ENCODE peak calls at places on chromosome 20, in eight cellular contexts. R is IMR-90, I is pancreas, Q is HepG2, D is trophoblast cell, J is stomach, O is aorta, C is ovary. Y is an unnamed sample. For H3K36me3, the result is how much of the 10 kb centered on the place peaks cover.

GRCh38 chr20:17023811-17024210 is 203.0 kb upstream of the PCSK2 start:
- DNase-seq in J (no peak), R (peak), C (no peak), Q (no peak), I (no peak), D (no peak), O (no peak), Y (no peak)

GRCh38 chr20:25248501-25249172 is 752 bp downstream of the PYGB start:
- DNase-seq in Q (no peak), C (peak), O (peak), D (peak), R (peak), J (peak), I (peak), Y (no peak)

GRCh38 chr20:17498181-17498580 is 33.0 kb downstream of the BFSP1 start:
- DNase-seq in I (no peak), J (no peak), Q (no peak), O (no peak), R (peak), C (no peak), D (peak), Y (no peak)

GRCh38 chr20:17904027-17904426 is 64.6 kb downstream of the SNX5 start:
- DNase-seq in R (no peak), O (no peak), D (no peak), Q (no peak), C (no peak), I (no peak), J (no peak), Y (no peak)

GRCh38 chr20:36399147-36399968 is 93.2 kb downstream of the DLGAP4 start:
- DNase-seq in I (no peak), C (no peak), Q (peak), D (peak), O (no peak), R (peak), J (peak), Y (peak)

GRCh38 chr20:31638317-31638716 is 605 bp downstream of the COX4I2 start:
- DNase-seq in Q (no peak), C (no peak), J (no peak), I (no peak), R (no peak), O (no peak), D (no peak), Y (no peak)

GRCh38 chr20:63178889-63179751 is 36.8 kb downstream of the YTHDF1 start:
- DNase-seq in C (no peak), O (no peak), Q (no peak), R (peak), D (peak), I (peak), J (peak), Y (peak)

GRCh38 chr20:17797163-17797562 is 97.4 kb downstream of the BANF2 start:
- DNase-seq in R (no peak), Q (peak), C (no peak), I (no peak), O (no peak), J (no peak), D (peak), Y (peak)

GRCh38 chr20:48026981-48027592 is 241.8 kb upstream of the SULF2 start:
- DNase-seq in J (no peak), C (no peak), D (no peak), I (no peak), O (no peak), R (no peak), Q (no peak), Y (no peak)

GRCh38 chr20:19921349-19921793 is 95.8 kb upstream of the NAA20 start:
- DNase-seq in Q (no peak), R (no peak), C (no peak), J (no peak), O (no peak), D (no peak), I (no peak), Y (no peak)

GRCh38 chr20:21665687-21666446 is 39.6 kb upstream of the PAX1 start:
- DNase-seq in Q (no peak), C (no peak), O (no peak), I (no peak), D (peak), R (no peak), J (no peak), Y (no peak)

GRCh38 chr20:9294081-9294480 is 220.3 kb upstream of the LAMP5 start:
- DNase-seq in Q (no peak), I (no peak), D (no peak), J (no peak), C (no peak), O (no peak), R (peak), Y (no peak)

GRCh38 chr20:22794200-22794599 is 209.8 kb upstream of the FOXA2 start:
- DNase-seq in J (no peak), I (no peak), O (no peak), D (peak), Q (no peak), R (no peak), C (no peak), Y (no peak)

GRCh38 chr20:48743807-48744206 is 84.0 kb downstream of the PREX1 start:
- DNase-seq in O (peak), J (no peak), R (no peak), Q (no peak), D (no peak), I (no peak), C (no peak), Y (no peak)

GRCh38 chr20:55530763-55531162 is 474.6 kb downstream of the CBLN4 start:
- DNase-seq in Q (no peak), D (peak), O (no peak), J (no peak), C (no peak), R (no peak), I (no peak), Y (no peak)

GRCh38 chr20:1537731-1538058 is 19.8 kb downstream of the SIRPD start:
- DNase-seq in R (no peak), O (no peak), Q (no peak), J (no peak), D (peak), C (no peak), I (no peak), Y (no peak)

GRCh38 chr20:38889792-38890496 is 36.3 kb upstream of the FAM83D start:
- DNase-seq in J (no peak), D (no peak), I (no peak), O (no peak), R (no peak), Q (no peak), C (no peak), Y (no peak)

GRCh38 chr20:63929071-63929470 is 27.1 kb downstream of the UCKL1 start:
- DNase-seq in I (no peak), C (no peak), J (no peak), D (no peak), R (no peak), O (no peak), Q (no peak), Y (no peak)

GRCh38 chr20:45611054-45611453 is 18.5 kb upstream of the WFDC10A start:
- DNase-seq in O (no peak), Q (no peak), J (no peak), R (peak), D (no peak), C (no peak), I (no peak), Y (no peak)

GRCh38 chr20:21682576-21682975 is 22.9 kb upstream of the PAX1 start:
- DNase-seq in Q (no peak), O (no peak), D (no peak), J (no peak), R (no peak), C (no peak), I (no peak), Y (no peak)

GRCh38 chr20:43849496-43850197 is 65.0 kb upstream of the TOX2 start:
- DNase-seq in O (no peak), R (peak), D (no peak), Q (no peak), C (peak), J (no peak), I (no peak), Y (no peak)
- H3K27ac ChIP-seq in O (no peak), R (peak), D (no peak), Q (no peak), C (peak), J (peak), I (no peak), Y (no peak)

DNA sequence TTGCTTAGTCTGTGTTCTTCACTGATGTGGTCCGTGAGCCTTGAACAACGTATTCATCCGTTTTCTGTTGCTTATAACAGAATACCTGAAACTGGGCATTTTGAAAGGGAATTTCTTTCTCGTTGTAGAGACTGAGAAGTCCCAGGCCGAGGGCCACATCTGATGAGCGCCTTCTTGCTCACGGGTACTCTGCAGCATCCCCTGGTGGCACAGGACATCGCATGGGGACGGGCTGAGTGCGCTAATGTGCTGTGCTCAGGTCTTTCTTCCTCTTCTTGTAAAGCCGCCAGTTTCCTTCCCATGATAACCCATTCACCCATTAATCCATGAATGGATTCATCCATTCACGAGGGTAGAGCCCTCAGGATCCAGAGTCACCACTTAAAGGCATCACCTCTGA is 161.0 kb downstream of the NFATC2 start:
- DNase-seq in R (no peak), O (peak), J (no peak), C (no peak), I (no peak), D (no peak), Q (no peak), Y (no peak)
- H3K4me3 ChIP-seq in R (no peak), O (no peak), J (no peak), C (no peak), I (no peak), D (no peak), Q (no peak), Y (no peak)

DNA sequence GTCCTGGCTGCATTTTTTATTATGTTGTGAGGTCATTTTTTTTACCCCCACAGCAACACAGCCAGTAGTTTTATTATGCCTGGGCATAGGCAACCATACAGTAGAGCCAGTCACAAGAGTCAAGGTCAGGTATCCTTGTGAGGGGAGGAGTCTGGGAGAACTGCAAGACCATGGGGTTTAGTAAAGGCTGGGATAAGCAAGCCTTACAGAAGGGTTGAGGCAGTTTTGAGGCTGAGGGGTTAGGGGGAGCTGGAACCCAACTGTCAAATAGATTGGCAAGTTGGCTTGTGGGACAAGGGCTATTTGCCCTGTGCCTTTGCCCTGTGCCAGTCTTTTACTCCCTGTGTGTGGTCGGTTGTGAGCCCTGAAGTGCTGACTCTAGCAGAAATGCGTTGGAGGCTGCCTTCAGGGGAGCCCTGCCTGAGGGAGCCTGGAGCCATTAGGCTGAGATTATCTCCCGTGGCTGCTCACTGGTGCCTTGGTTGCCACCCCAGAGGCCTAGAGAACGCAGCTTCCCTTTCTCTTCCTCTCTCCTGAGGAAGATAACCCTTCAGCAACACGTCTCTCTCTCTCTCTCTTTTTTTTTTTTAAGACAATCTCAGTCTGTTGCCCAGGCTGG is 31.1 kb downstream of the RALY start:
- DNase-seq in D (no peak), J (no peak), I (no peak), O (no peak), R (no peak), Q (peak), C (no peak), Y (peak)
- H3K36me3 ChIP-seq in D (under half), J (under half), I (under half), O (under half), R (under half), Q (under half), C (under half), Y (under half)

GRCh38 chr20:44479643-44480042 is 4.0 kb downstream of the TTPAL start:
- DNase-seq in Q (no peak), I (no peak), J (no peak), C (no peak), R (no peak), D (no peak), O (no peak), Y (no peak)

GRCh38 chr20:44475694-44476560 is at the start of gene TTPAL:
- DNase-seq in I (peak), D (peak), O (peak), C (peak), J (peak), R (peak), Q (peak), Y (peak)

GRCh38 chr20:44477151-44477550 is 1.5 kb downstream of the TTPAL start:
- DNase-seq in J (no peak), C (no peak), Q (no peak), R (no peak), O (peak), I (no peak), D (peak), Y (no peak)

GRCh38 chr20:44480097-44480496 is 4.4 kb downstream of the TTPAL start:
- DNase-seq in R (no peak), C (no peak), I (no peak), O (no peak), D (no peak), J (no peak), Q (no peak), Y (no peak)

GRCh38 chr20:44478188-44478587 is 2.5 kb downstream of the TTPAL start:
- DNase-seq in Q (no peak), I (no peak), R (no peak), J (no peak), C (no peak), O (peak), D (no peak), Y (no peak)
- H3K27ac ChIP-seq in Q (no peak), I (no peak), R (no peak), J (no peak), C (no peak), O (no peak), D (no peak), Y (no peak)

Y was measured in small intestine.